ENCODE peak calls at places on chromosomes 4 and X, in eight cellular contexts. V is heart right ventricle; M is Caco-2; C is neural progenitor cell; J is left lung; Y is fibroblast of lung; I is tibial artery; X is naive thymus-derived CD4-positive, alpha-beta T cell. Z is an unnamed sample. For H3K27me3 and H3K4me1, the result is how much of the 10 kb centered on the place peaks cover.

GRCh38 chrX:21798677-21799219 is 40.7 kb upstream of the MBTPS2 start:
- DNase-seq in V (no peak), M (no peak), C (no peak), J (no peak), Y (peak), I (no peak), X (no peak), Z (no peak)

GRCh38 chrX:12162420-12162819 is 24.1 kb downstream of the FRMPD4 start:
- DNase-seq in V (no peak), M (no peak), C (no peak), J (no peak), Y (peak), I (no peak), X (no peak), Z (no peak)

GRCh38 chr4:123997116-123997515 is 600.5 kb downstream of the SPRY1 start:
- DNase-seq in V (no peak), M (peak), C (peak), J (no peak), Y (no peak), I (no peak), X (no peak), Z (no peak)

GRCh38 chrX:116378961-116379360 is 57.4 kb upstream of the SLC6A14 start:
- DNase-seq in V (no peak), M (no peak), C (no peak), J (no peak), Y (no peak), I (no peak), X (no peak), Z (no peak)

GRCh38 chr4:3241905-3242304 is 7.1 kb upstream of the MSANTD1 start:
- DNase-seq in V (peak), M (no peak), C (no peak), J (no peak), Y (peak), I (no peak), X (no peak), Z (no peak)

GRCh38 chr4:169256101-169256612 is 14.6 kb downstream of the SH3RF1 start:
- DNase-seq in V (no peak), M (no peak), C (no peak), J (no peak), Y (no peak), I (no peak), X (no peak), Z (no peak)

GRCh38 chr4:138114434-138114833 is 127.7 kb downstream of the SLC7A11 start:
- DNase-seq in V (no peak), M (no peak), C (no peak), J (no peak), Y (peak), I (no peak), X (no peak), Z (no peak)

GRCh38 chr4:119728692-119729593 is 100.3 kb upstream of the PDE5A start:
- DNase-seq in V (no peak), M (no peak), C (no peak), J (no peak), Y (peak), I (no peak), X (no peak), Z (no peak)

GRCh38 chrX:25028726-25029125 is 13.0 kb upstream of the ARX start:
- DNase-seq in V (no peak), M (no peak), C (no peak), J (no peak), Y (peak), I (no peak), X (no peak), Z (no peak)

GRCh38 chr4:141636771-141637460 is 533 bp downstream of the IL15 start:
- DNase-seq in V (peak), M (peak), C (peak), J (peak), Y (peak), I (peak), X (no peak), Z (no peak)

GRCh38 chr4:30866444-30866843 is 146.3 kb downstream of the PCDH7 start:
- DNase-seq in V (no peak), M (peak), C (no peak), J (no peak), Y (peak), I (no peak), X (no peak), Z (no peak)

GRCh38 chr4:56870927-56871326 is 36.8 kb upstream of the REST start:
- DNase-seq in V (no peak), M (no peak), C (no peak), J (no peak), Y (peak), I (no peak), X (no peak), Z (no peak)

GRCh38 chr4:4859010-4859798 is at the start of gene MSX1:
- DNase-seq in V (peak), M (peak), C (peak), J (peak), Y (peak), I (peak), X (no peak), Z (peak)

GRCh38 chr4:101284546-101284945 is 62.8 kb downstream of the PPP3CA start:
- DNase-seq in V (no peak), M (no peak), C (no peak), J (no peak), Y (peak), I (no peak), X (no peak), Z (no peak)

GRCh38 chr4:27048350-27049100 is 187.9 kb downstream of the STIM2 start:
- DNase-seq in V (no peak), M (peak), C (peak), J (no peak), Y (peak), I (no peak), X (no peak), Z (no peak)

GRCh38 chr4:83009529-83009928 is 1.1 kb downstream of the LIN54 start:
- DNase-seq in V (no peak), M (no peak), C (no peak), J (no peak), Y (peak), I (no peak), X (no peak), Z (no peak)

GRCh38 chrX:37809970-37810369 is 30.1 kb downstream of the CYBB start:
- DNase-seq in V (no peak), M (no peak), C (no peak), J (no peak), Y (no peak), I (no peak), X (no peak), Z (no peak)

GRCh38 chr4:148443550-148444295 is 1.5 kb upstream of the NR3C2 start:
- DNase-seq in V (peak), M (peak), C (peak), J (peak), Y (no peak), I (peak), X (peak), Z (peak)

GRCh38 chr4:148441986-148442829 is at the start of gene NR3C2:
- DNase-seq in V (peak), M (peak), C (peak), J (peak), Y (peak), I (peak), X (peak), Z (peak)

GRCh38 chr4:148444296-148445070 is 2.3 kb upstream of the NR3C2 start:
- DNase-seq in V (peak), M (peak), C (peak), J (no peak), Y (no peak), I (peak), X (peak), Z (peak)

GRCh38 chr4:148442830-148443549 is 776 bp upstream of the NR3C2 start:
- DNase-seq in V (peak), M (no peak), C (no peak), J (no peak), Y (peak), I (peak), X (no peak), Z (no peak)

GRCh38 chr4:148441624-148441985 is 609 bp downstream of the NR3C2 start:
- DNase-seq in V (no peak), M (no peak), C (peak), J (no peak), Y (no peak), I (no peak), X (no peak), Z (no peak)
- H3K27me3 ChIP-seq in V (under half), M (under half), C (half or more), J (half or more), Y (under half), I (under half), X (under half), Z (under half)

DNA sequence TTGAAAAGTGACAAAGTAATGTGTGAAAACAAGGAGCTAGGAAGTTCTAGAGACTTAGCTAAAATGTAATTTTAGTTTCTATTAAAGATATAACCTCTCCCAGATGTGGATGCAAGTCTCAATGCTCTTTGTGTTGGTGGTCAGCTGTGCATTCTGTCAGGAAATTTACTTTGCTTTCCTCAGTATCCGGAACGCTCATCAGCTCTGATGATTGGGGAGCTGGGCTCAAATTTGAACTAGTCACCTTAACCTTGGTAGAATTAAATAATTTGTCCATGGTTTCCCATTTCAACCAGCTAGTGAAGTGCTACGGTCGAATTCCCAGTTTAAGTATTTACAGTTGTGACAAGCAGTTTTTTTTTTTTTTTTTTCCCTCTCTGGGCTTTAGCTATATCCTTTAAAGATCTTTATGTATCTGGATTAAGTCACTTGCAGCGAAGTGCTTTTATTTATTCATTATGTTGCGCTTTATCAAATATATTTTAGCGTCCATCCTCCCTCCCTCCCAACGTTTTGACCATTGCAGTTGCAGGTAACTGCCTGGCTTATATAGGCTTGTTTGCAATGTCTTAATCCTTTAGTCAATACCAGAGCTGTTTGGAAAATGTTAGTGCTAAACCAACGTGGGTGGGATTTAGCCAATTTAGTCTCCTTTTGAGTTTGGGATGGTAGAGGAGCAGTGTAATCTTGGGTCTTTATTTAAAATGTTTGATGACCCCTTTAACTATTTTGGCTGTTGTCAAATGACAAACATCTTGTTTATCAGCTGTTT is 2.1 kb downstream of the OGT start:
- DNase-seq in V (no peak), M (no peak), C (peak), J (no peak), Y (no peak), I (no peak), X (no peak), Z (no peak)
- H3K4me1 ChIP-seq in V (under half), M (under half), C (under half), J (under half), Y (under half), I (under half), X (under half), Z (under half)

DNA sequence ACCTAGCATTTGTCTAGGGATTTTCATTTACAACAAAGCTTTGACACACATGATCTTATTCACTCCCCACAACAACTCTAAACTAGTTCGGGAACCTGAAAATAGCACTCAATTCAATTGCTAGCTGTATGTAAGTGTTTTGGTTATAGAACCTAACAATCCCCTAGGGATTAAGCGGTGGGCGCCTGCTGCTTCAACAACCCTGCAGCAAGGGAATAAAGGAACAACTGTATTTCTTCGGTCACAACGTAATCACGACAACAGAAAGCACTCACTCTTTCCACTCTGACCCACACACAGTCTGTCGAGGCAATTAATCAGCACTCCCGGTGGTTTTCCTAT is 674 bp upstream of the DIAPH2 start:
- DNase-seq in V (no peak), M (no peak), C (peak), J (no peak), Y (no peak), I (no peak), X (no peak), Z (no peak)
- H3K4me3 ChIP-seq in V (peak), M (peak), C (peak), J (peak), Y (peak), I (peak), X (peak), Z (peak)

GRCh38 chrX:130915302-130915701 is 12.3 kb upstream of the ENOX2 start:
- DNase-seq in V (no peak), M (no peak), C (no peak), J (no peak), Y (peak), I (no peak), X (no peak), Z (no peak)

DNA sequence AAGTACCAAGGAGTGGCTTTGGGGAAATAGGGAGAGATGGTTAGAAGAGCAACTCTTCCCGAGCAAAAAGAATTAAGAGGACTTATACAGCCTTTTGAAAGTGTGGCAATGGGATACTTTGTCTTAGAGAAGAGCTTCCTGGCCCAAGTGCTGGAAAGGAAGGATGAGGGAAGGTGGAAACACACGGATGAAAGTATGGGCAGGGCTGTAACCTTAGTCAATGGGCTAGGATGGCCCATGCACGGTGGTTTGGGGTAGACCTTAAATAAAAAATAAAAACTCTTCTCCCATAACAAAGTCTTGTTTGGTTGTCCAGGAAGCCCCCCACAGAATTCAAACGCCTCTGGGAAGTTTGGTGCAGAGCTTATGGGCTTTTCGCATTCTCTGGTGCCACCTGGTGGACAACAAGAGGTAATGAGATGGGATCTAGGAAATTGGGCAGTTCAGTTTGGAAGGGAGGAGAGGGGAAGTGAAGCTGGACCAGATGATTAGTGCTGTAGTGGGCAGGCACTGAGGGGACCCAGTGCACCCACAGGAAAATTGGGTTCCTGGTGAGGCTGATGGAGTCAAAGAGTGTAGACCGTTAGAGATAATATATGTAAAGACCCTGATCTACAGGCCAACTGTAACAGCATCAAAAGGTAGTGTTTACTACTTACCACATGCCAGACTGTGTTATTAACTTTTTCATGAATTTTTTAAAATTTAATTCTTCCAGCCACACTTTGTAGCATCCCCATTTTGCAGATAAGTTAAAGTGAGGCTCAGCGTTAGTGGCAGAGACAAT is 13.8 kb upstream of the ENOX2 start:
- DNase-seq in V (peak), M (peak), C (peak), J (peak), Y (peak), I (no peak), X (peak), Z (no peak)
- H3K27me3 ChIP-seq in V (under half), M (under half), C (under half), J (under half), Y (under half), I (under half), X (under half), Z (under half)

GRCh38 chr4:81081156-81081555 is 50.6 kb downstream of the BMP3 start:
- DNase-seq in V (no peak), M (no peak), C (no peak), J (no peak), Y (no peak), I (no peak), X (no peak), Z (no peak)

GRCh38 chr4:81084624-81085023 is 54.1 kb downstream of the BMP3 start:
- DNase-seq in V (no peak), M (no peak), C (no peak), J (no peak), Y (peak), I (no peak), X (no peak), Z (no peak)

GRCh38 chr4:81085291-81085690 is 54.8 kb downstream of the BMP3 start:
- DNase-seq in V (no peak), M (no peak), C (no peak), J (no peak), Y (peak), I (no peak), X (no peak), Z (no peak)

GRCh38 chr4:81084029-81084428 is 53.5 kb downstream of the BMP3 start:
- DNase-seq in V (no peak), M (peak), C (no peak), J (no peak), Y (peak), I (no peak), X (no peak), Z (no peak)

DNA sequence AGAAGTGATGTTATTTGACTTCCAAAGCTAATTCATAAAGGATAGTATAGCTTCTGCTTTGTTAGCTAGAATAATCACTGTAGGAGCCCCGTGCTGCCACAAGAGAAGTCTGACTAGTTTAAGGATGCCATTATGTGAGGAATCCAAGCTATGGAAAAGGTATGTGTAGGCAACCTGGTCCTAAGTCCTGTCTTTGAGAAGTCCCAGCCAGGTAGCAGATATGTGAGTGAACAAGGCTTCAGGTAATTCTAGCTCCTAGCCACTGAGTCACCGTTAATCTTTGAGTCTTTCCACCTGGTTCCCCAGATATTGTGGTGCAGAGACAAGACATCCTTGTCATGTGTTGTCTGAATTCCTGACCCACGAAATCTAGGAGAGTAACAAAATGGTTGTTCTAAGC is 55.5 kb downstream of the BMP3 start:
- DNase-seq in V (no peak), M (no peak), C (no peak), J (no peak), Y (no peak), I (no peak), X (no peak), Z (no peak)
- H3K4me1 ChIP-seq in V (under half), M (under half), C (under half), J (under half), Y (under half), I (under half), X (under half), Z (under half)

Z was measured in effector memory CD4-positive, alpha-beta T cell.